ENCODE peak calls at places on chromosomes 1 and 21, in four cellular contexts. One of them, this sample, is unnamed.

GRCh38 chr1:2110738-2111673 is 60.8 kb downstream of the PRKCZ start:
- DNase-seq in WTC11: no peak
- DNase-seq in left cardiac atrium: peak
- DNase-seq in EH: no peak
- DNase-seq in this sample: no peak

GRCh38 chr1:2459757-2460156 is 16.3 kb upstream of the PLCH2 start:
- DNase-seq in WTC11: no peak
- DNase-seq in left cardiac atrium: peak
- DNase-seq in EH: peak
- DNase-seq in this sample: no peak

GRCh38 chr1:59364012-59364411 is 67.1 kb downstream of the FGGY start:
- DNase-seq in WTC11: no peak
- DNase-seq in EH: no peak
- DNase-seq in left cardiac atrium: no peak
- DNase-seq in this sample: no peak

GRCh38 chr1:212954514-212954913 is 4.2 kb downstream of the VASH2 start:
- DNase-seq in EH: no peak
- DNase-seq in left cardiac atrium: no peak
- DNase-seq in WTC11: no peak
- DNase-seq in this sample: no peak

GRCh38 chr1:98962156-98962555 is 42.5 kb downstream of the PLPPR5 start:
- DNase-seq in WTC11: no peak
- DNase-seq in EH: peak
- DNase-seq in left cardiac atrium: no peak
- DNase-seq in this sample: no peak

GRCh38 chr1:177163844-177164379 is 600 bp downstream of the ASTN1 start:
- DNase-seq in EH: no peak
- DNase-seq in WTC11: peak
- DNase-seq in left cardiac atrium: peak
- DNase-seq in this sample: no peak

GRCh38 chr1:223803211-223803610 is 42.5 kb downstream of the TP53BP2 start:
- DNase-seq in WTC11: no peak
- DNase-seq in left cardiac atrium: no peak
- DNase-seq in EH: no peak
- DNase-seq in this sample: no peak

GRCh38 chr21:37462087-37462861 is 95.7 kb downstream of the DYRK1A start:
- DNase-seq in WTC11: no peak
- DNase-seq in left cardiac atrium: no peak
- DNase-seq in EH: no peak
- DNase-seq in this sample: no peak

GRCh38 chr1:158095737-158096335 is 84.9 kb upstream of the CD1D start:
- DNase-seq in left cardiac atrium: peak
- DNase-seq in WTC11: peak
- DNase-seq in EH: peak
- DNase-seq in this sample: no peak

GRCh38 chr1:30879940-30880339 is 28.6 kb downstream of the SDC3 start:
- DNase-seq in EH: peak
- DNase-seq in WTC11: peak
- DNase-seq in left cardiac atrium: peak
- DNase-seq in this sample: no peak

GRCh38 chr1:155892801-155893200 is 18.3 kb downstream of the RIT1 start:
- DNase-seq in WTC11: no peak
- DNase-seq in left cardiac atrium: no peak
- DNase-seq in EH: peak
- DNase-seq in this sample: no peak

GRCh38 chr1:115838805-115839705 is 1.9 kb downstream of the NHLH2 start:
- DNase-seq in EH: peak
- DNase-seq in WTC11: peak
- DNase-seq in left cardiac atrium: no peak
- DNase-seq in this sample: no peak

GRCh38 chr21:39444406-39445145 is 1.0 kb downstream of the LCA5L start:
- DNase-seq in left cardiac atrium: no peak
- DNase-seq in WTC11: no peak
- DNase-seq in EH: peak
- DNase-seq in this sample: peak

GRCh38 chr1:203744008-203744972 is 20.7 kb upstream of the LAX1 start:
- DNase-seq in EH: peak
- DNase-seq in WTC11: peak
- DNase-seq in left cardiac atrium: peak
- DNase-seq in this sample: peak

This sample was measured in ascending aorta.